ENCODE peak calls at places on chromosomes 16 and 17, in six cellular contexts. X is NCI-H187, M is esophagus muscularis mucosa, H is mesenteric fat pad, Q is kidney, E is astrocyte. Y is an unnamed sample.

GRCh38 chr17:17812211-17813054 is 24.4 kb downstream of the SREBF1 start:
- DNase-seq in E (no peak), H (no peak), Q (peak), M (peak), X (no peak), Y (peak)

GRCh38 chr17:16381496-16381820 is 567 bp downstream of the UBB start:
- DNase-seq in H (no peak), Q (no peak), X (no peak), E (peak), M (no peak), Y (no peak)

GRCh38 chr16:86865866-86866675 is 287.7 kb downstream of the FOXL1 start:
- DNase-seq in Q (no peak), E (no peak), X (no peak), H (no peak), M (no peak), Y (peak)

GRCh38 chr17:62164712-62165377 is 99.8 kb upstream of the MED13 start:
- DNase-seq in M (no peak), H (no peak), X (no peak), Q (no peak), E (no peak), Y (no peak)

GRCh38 chr17:32350662-32351418 is 883 bp downstream of the ZNF207 start:
- DNase-seq in X (no peak), H (no peak), E (peak), M (no peak), Q (no peak), Y (no peak)

GRCh38 chr16:58511933-58512815 is 3.1 kb upstream of the SETD6 start:
- DNase-seq in E (peak), X (no peak), H (peak), M (peak), Q (peak), Y (peak)

GRCh38 chr17:3512512-3513171 is 36.8 kb downstream of the ASPA start:
- DNase-seq in E (peak), Q (peak), M (no peak), H (peak), X (no peak), Y (peak)

GRCh38 chr16:72530434-72530833 is 358.5 kb upstream of the PMFBP1 start:
- DNase-seq in E (peak), M (no peak), H (no peak), X (no peak), Q (no peak), Y (no peak)

GRCh38 chr17:57584050-57584551 is 161.0 kb downstream of the CCDC182 start:
- DNase-seq in Q (no peak), H (no peak), E (no peak), X (no peak), M (no peak), Y (no peak)

GRCh38 chr17:39968731-39969130 is 5.9 kb downstream of the GSDMA start:
- DNase-seq in Q (no peak), M (no peak), X (no peak), E (no peak), H (no peak), Y (no peak)

GRCh38 chr16:82055728-82056549 is 20.9 kb downstream of the HSD17B2 start:
- DNase-seq in Q (no peak), H (no peak), X (no peak), E (no peak), M (no peak), Y (no peak)

GRCh38 chr16:11914759-11915643 is 755 bp downstream of the GSPT1 start:
- DNase-seq in H (no peak), X (no peak), E (peak), M (no peak), Q (peak), Y (no peak)

GRCh38 chr16:78294538-78295225 is 195.2 kb downstream of the WWOX start:
- DNase-seq in E (no peak), X (no peak), Q (no peak), M (no peak), H (no peak), Y (no peak)

GRCh38 chr17:40448639-40449261 is 5.5 kb downstream of the IGFBP4 start:
- DNase-seq in X (no peak), Q (no peak), M (no peak), E (no peak), H (no peak), Y (no peak)

Y was measured in osteocyte.